ENCODE peak calls at places on chromosomes 2 and 18, in five cellular contexts. One of them, this sample, is unnamed.

GRCh38 chr2:217849576-217849975 is 153.2 kb downstream of the TNS1 start:
- DNase-seq in HEK293T: no peak
- DNase-seq in GM20000: no peak
- DNase-seq in LoVo: no peak
- DNase-seq in EL: no peak
- DNase-seq in this sample: no peak

GRCh38 chr2:190405069-190405468 is 3.1 kb upstream of the MFSD6 start:
- DNase-seq in LoVo: no peak
- DNase-seq in HEK293T: no peak
- DNase-seq in GM20000: no peak
- DNase-seq in EL: no peak
- DNase-seq in this sample: no peak

GRCh38 chr2:133122529-133122928 is 445.7 kb downstream of the NCKAP5 start:
- DNase-seq in GM20000: no peak
- DNase-seq in EL: no peak
- DNase-seq in HEK293T: no peak
- DNase-seq in LoVo: no peak
- DNase-seq in this sample: no peak

GRCh38 chr2:144999040-144999875 is 479.3 kb upstream of the ZEB2 start:
- DNase-seq in LoVo: no peak
- DNase-seq in EL: no peak
- DNase-seq in HEK293T: no peak
- DNase-seq in GM20000: no peak
- DNase-seq in this sample: peak; percentile 61

GRCh38 chr18:59715966-59716369 is 18.7 kb upstream of the CCBE1 start:
- DNase-seq in EL: peak; percentile 98
- DNase-seq in GM20000: no peak
- DNase-seq in HEK293T: no peak
- DNase-seq in LoVo: peak; percentile 14
- DNase-seq in this sample: peak; percentile 96

GRCh38 chr2:62284980-62285379 is 89.1 kb downstream of the B3GNT2 start:
- DNase-seq in LoVo: no peak
- DNase-seq in HEK293T: no peak
- DNase-seq in EL: no peak
- DNase-seq in GM20000: no peak
- DNase-seq in this sample: peak; percentile 29

GRCh38 chr18:6708880-6709279 is 20.6 kb upstream of the ARHGAP28 start:
- DNase-seq in LoVo: no peak
- DNase-seq in EL: no peak
- DNase-seq in GM20000: no peak
- DNase-seq in HEK293T: no peak
- DNase-seq in this sample: no peak

GRCh38 chr2:180519276-180519675 is 461.1 kb upstream of the UBE2E3 start:
- DNase-seq in LoVo: peak; percentile 39
- DNase-seq in EL: peak; percentile 54
- DNase-seq in HEK293T: no peak
- DNase-seq in GM20000: no peak
- DNase-seq in this sample: peak; percentile 70

GRCh38 chr2:153786016-153786415 is 85.7 kb upstream of the GALNT13 start:
- DNase-seq in EL: no peak
- DNase-seq in HEK293T: no peak
- DNase-seq in GM20000: no peak
- DNase-seq in LoVo: no peak
- DNase-seq in this sample: no peak

GRCh38 chr2:31522742-31523141 is 58.0 kb downstream of the SRD5A2 start:
- DNase-seq in GM20000: no peak
- DNase-seq in EL: no peak
- DNase-seq in HEK293T: no peak
- DNase-seq in LoVo: no peak
- DNase-seq in this sample: no peak

GRCh38 chr2:10909050-10909995 is 2.4 kb upstream of the KCNF1 start:
- DNase-seq in HEK293T: peak; percentile 67
- DNase-seq in LoVo: no peak
- DNase-seq in GM20000: no peak
- DNase-seq in EL: peak; percentile 13
- DNase-seq in this sample: no peak

GRCh38 chr2:101638817-101639605 is 58.5 kb upstream of the MAP4K4 start:
- DNase-seq in HEK293T: no peak
- DNase-seq in EL: no peak
- DNase-seq in LoVo: no peak
- DNase-seq in GM20000: no peak
- DNase-seq in this sample: no peak

GRCh38 chr18:55778731-55779460 is 190.9 kb upstream of the TCF4 start:
- DNase-seq in LoVo: no peak
- DNase-seq in EL: peak; percentile 42
- DNase-seq in GM20000: peak; percentile 26
- DNase-seq in HEK293T: no peak
- DNase-seq in this sample: no peak

GRCh38 chr2:149037851-149038250 is 648 bp upstream of the LYPD6B start:
- DNase-seq in GM20000: no peak
- DNase-seq in HEK293T: no peak
- DNase-seq in LoVo: no peak
- DNase-seq in EL: no peak
- DNase-seq in this sample: no peak

GRCh38 chr2:54803783-54804758 is 80.6 kb downstream of the EML6 start:
- DNase-seq in HEK293T: no peak
- DNase-seq in GM20000: no peak
- DNase-seq in LoVo: no peak
- DNase-seq in EL: peak; percentile 2
- DNase-seq in this sample: no peak

GRCh38 chr2:75146903-75147332 is 52.4 kb downstream of the TACR1 start:
- DNase-seq in GM20000: no peak
- DNase-seq in EL: no peak
- DNase-seq in LoVo: no peak
- DNase-seq in HEK293T: no peak
- DNase-seq in this sample: peak; percentile 17

GRCh38 chr2:240623531-240624010 is 1.7 kb upstream of the GPR35 start:
- DNase-seq in EL: no peak
- DNase-seq in HEK293T: no peak
- DNase-seq in LoVo: no peak
- DNase-seq in GM20000: no peak
- DNase-seq in this sample: no peak

GRCh38 chr2:96856776-96857673 is 791 bp downstream of the ANKRD39 start:
- DNase-seq in EL: peak; percentile 43
- DNase-seq in HEK293T: no peak
- DNase-seq in GM20000: no peak
- DNase-seq in LoVo: no peak
- DNase-seq in this sample: no peak